ENCODE peak calls at places on chromosome 3, in seven cellular contexts. V is PC-9, T is sigmoid colon, E is fibroblast of lung, U is mesendoderm, J is heart left ventricle, F is pancreas. Z is an unnamed sample. For H3K27me3, the result is how much of the 10 kb centered on the place peaks cover.

GRCh38 chr3:97439373-97439772 is 325.2 kb upstream of the ARL6 start:
- DNase-seq in V (no peak), T (no peak), E (no peak), U (peak), J (no peak), F (no peak), Z (no peak)

GRCh38 chr3:42174679-42175660 is 83.8 kb downstream of the TRAK1 start:
- DNase-seq in V (no peak), T (peak), E (peak), U (no peak), J (no peak), F (no peak), Z (no peak)

GRCh38 chr3:56813656-56813965 is 11.9 kb upstream of the ARHGEF3 start:
- DNase-seq in V (no peak), T (no peak), E (no peak), U (no peak), J (no peak), F (no peak), Z (no peak)

GRCh38 chr3:177792363-177793030 is 595.2 kb upstream of the TBL1XR1 start:
- DNase-seq in V (no peak), T (no peak), E (peak), U (no peak), J (no peak), F (no peak), Z (no peak)

GRCh38 chr3:87503901-87504498 is 227.6 kb upstream of the POU1F1 start:
- DNase-seq in V (peak), T (no peak), E (peak), U (peak), J (no peak), F (no peak), Z (no peak)

GRCh38 chr3:13144163-13145023 is 71.2 kb upstream of the IQSEC1 start:
- DNase-seq in V (no peak), T (peak), E (no peak), U (no peak), J (no peak), F (peak), Z (peak)

GRCh38 chr3:115500795-115501194 is 122.5 kb upstream of the GAP43 start:
- DNase-seq in V (no peak), T (no peak), E (no peak), U (no peak), J (no peak), F (no peak), Z (no peak)

GRCh38 chr3:185308126-185308754 is 54.4 kb upstream of the EHHADH start:
- DNase-seq in V (peak), T (no peak), E (peak), U (peak), J (peak), F (no peak), Z (no peak)

GRCh38 chr3:154981201-154981600 is 98.9 kb upstream of the MME start:
- DNase-seq in V (no peak), T (no peak), E (no peak), U (no peak), J (no peak), F (no peak), Z (no peak)

GRCh38 chr3:52468336-52468735 is 12.9 kb downstream of the NISCH start:
- DNase-seq in V (no peak), T (no peak), E (peak), U (no peak), J (no peak), F (no peak), Z (no peak)

GRCh38 chr3:46900007-46900292 is 22.4 kb downstream of the PTH1R start:
- DNase-seq in V (no peak), T (no peak), E (no peak), U (no peak), J (no peak), F (no peak), Z (no peak)

GRCh38 chr3:15796771-15797599 is 794 bp downstream of the ANKRD28 start:
- DNase-seq in V (peak), T (no peak), E (peak), U (peak), J (no peak), F (no peak), Z (no peak)

GRCh38 chr3:48120223-48120622 is 68.0 kb downstream of the CDC25A start:
- DNase-seq in V (no peak), T (no peak), E (no peak), U (peak), J (no peak), F (no peak), Z (no peak)

GRCh38 chr3:76638006-76638405 is 401.9 kb upstream of the ROBO2 start:
- DNase-seq in V (no peak), T (no peak), E (peak), U (no peak), J (no peak), F (no peak), Z (no peak)

GRCh38 chr3:166663194-166663593 is 716.9 kb downstream of the ZBBX start:
- DNase-seq in V (peak), T (no peak), E (no peak), U (peak), J (no peak), F (no peak), Z (no peak)

GRCh38 chr3:71685686-71686085 is 39.5 kb downstream of the EIF4E3 start:
- DNase-seq in V (no peak), T (no peak), E (no peak), U (no peak), J (no peak), F (no peak), Z (no peak)

GRCh38 chr3:170524072-170524471 is 61.8 kb downstream of the SLC7A14 start:
- DNase-seq in V (no peak), T (no peak), E (peak), U (peak), J (no peak), F (no peak), Z (no peak)

GRCh38 chr3:156217674-156218352 is 97.4 kb downstream of the KCNAB1 start:
- DNase-seq in V (no peak), T (no peak), E (peak), U (no peak), J (no peak), F (no peak), Z (no peak)

GRCh38 chr3:24596626-24597025 is 102.0 kb upstream of the THRB start:
- DNase-seq in V (no peak), T (no peak), E (peak), U (no peak), J (no peak), F (no peak), Z (no peak)

GRCh38 chr3:72375237-72376154 is 472.7 kb downstream of the SHQ1 start:
- DNase-seq in V (no peak), T (no peak), E (peak), U (no peak), J (no peak), F (no peak), Z (no peak)

GRCh38 chr3:157531301-157531660 is 28.1 kb upstream of the VEPH1 start:
- DNase-seq in V (no peak), T (no peak), E (peak), U (no peak), J (no peak), F (no peak), Z (no peak)

GRCh38 chr3:59818033-59818936 is 768.5 kb upstream of the CFAP20DC start:
- DNase-seq in V (peak), T (peak), E (peak), U (no peak), J (peak), F (peak), Z (peak)

GRCh38 chr3:57078366-57079220 is 18.1 kb downstream of the SPATA12 start:
- DNase-seq in V (peak), T (peak), E (peak), U (peak), J (peak), F (peak), Z (peak)

GRCh38 chr3:39809181-39809994 is at the start of gene MYRIP:
- DNase-seq in V (no peak), T (peak), E (peak), U (peak), J (peak), F (peak), Z (peak)

GRCh38 chr3:72255736-72256559 is 471.0 kb upstream of the PROK2 start:
- DNase-seq in V (peak), T (peak), E (no peak), U (peak), J (peak), F (peak), Z (peak)

GRCh38 chr3:19543212-19543841 is 390.7 kb downstream of the EFHB start:
- DNase-seq in V (no peak), T (no peak), E (no peak), U (peak), J (no peak), F (no peak), Z (no peak)

GRCh38 chr3:12884104-12884742 is 42.9 kb upstream of the RPL32 start:
- DNase-seq in V (no peak), T (peak), E (peak), U (no peak), J (peak), F (no peak), Z (peak)

GRCh38 chr3:126342991-126343661 is 14.1 kb downstream of the KLF15 start:
- DNase-seq in V (no peak), T (peak), E (no peak), U (peak), J (peak), F (peak), Z (peak)

DNA sequence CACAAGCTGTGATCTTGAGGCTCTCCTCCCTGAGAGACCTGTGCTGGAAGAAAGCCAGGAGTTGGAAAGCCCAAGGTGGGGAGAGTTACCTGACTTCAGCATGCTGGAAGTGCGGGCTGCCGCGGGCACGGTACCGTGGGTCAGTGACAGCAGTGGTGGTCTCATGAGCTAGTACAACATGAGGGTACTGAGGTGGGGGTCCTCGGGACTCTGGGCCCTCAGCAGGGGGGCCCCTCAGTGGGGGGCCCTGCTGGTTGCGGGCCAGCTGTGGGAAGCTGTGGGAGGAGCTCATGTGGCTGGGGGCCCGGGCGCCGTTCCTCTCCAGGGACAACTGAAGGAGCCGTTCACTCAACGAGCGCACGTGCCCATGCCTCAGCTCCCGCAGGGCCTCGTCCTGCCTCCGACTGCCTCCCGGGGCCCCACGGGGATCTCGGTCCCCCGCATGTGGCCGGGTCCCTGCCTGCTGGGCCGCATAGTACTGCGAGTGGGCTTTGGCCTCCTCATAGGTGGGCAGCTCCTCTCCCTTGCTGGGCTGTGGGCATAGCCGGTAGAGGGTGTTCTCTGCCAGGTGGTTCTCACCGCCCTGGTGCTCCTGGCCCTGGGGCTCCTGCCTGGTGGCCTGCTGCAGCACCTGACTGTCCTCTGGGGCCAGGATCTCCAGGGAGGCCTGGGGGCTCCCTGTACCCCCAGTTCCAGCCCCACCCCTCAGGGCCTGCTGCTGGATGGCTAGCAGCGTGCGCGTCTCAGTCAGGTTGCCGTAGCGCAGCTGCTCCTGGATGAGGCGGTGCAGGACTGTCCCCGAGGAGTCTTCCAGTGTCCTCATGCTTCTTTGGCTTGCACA is 3.4 kb downstream of the AMOTL2 start:
- DNase-seq in V (no peak), T (peak), E (no peak), U (no peak), J (no peak), F (no peak), Z (no peak)
- H3K27me3 ChIP-seq in V (under half), T (under half), E (under half), U (under half), J (under half), F (under half), Z (under half)

GRCh38 chr3:117146571-117146970 is 437.0 kb downstream of the TUSC7 start:
- DNase-seq in V (no peak), T (no peak), E (no peak), U (peak), J (no peak), F (no peak), Z (no peak)
- H3K27me3 ChIP-seq in V (under half), T (under half), E (under half), U (under half), J (under half), F (under half), Z (under half)

DNA sequence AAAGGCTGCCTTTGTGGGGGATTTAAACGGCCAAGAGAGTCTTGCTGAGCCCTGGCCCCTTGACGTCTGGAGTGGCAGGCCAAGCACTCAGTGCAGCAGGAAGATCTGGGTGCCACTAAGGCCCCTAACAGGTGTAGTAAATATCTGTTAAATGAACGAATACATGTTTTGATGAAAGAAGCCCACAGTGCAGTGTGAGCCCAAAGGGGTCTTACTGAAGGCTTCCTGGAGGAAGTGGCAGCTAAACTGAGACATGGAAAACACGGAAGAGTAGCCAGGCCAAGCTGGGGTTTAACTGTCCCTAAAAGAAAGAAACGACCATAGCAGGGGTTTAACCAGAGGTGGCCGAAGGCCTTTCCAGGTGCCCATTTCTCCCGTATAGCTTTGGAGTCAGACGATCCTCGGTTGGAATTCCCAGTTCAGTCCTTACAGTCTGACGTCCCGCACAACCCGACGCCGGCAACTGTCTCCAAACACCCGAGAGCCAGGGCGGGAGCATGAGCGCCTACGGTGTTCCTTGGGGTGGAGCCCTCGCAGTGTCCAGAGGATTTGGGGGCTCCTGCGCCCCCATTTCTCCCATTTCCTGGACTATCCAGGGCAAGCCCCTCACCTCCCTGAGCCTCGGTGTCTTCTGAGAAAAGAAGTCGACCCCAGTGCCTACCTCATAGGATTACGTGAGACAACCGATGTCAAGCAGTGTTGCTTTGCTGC is 910 bp upstream of the ABHD6 start:
- DNase-seq in V (no peak), T (peak), E (no peak), U (peak), J (no peak), F (peak), Z (no peak)
- H3K27me3 ChIP-seq in V (under half), T (under half), E (under half), U (under half), J (under half), F (under half), Z (under half)

GRCh38 chr3:32819086-32819450 is 1.3 kb downstream of the TRIM71 start:
- DNase-seq in V (no peak), T (no peak), E (no peak), U (no peak), J (no peak), F (no peak), Z (no peak)
- H3K27me3 ChIP-seq in V (under half), T (half or more), E (half or more), U (under half), J (half or more), F (under half), Z (under half)

GRCh38 chr3:124033360-124034015 is 41.6 kb upstream of the ROPN1 start:
- DNase-seq in V (no peak), T (peak), E (peak), U (peak), J (peak), F (peak), Z (peak)
- H3K27me3 ChIP-seq in V (half or more), T (under half), E (under half), U (under half), J (half or more), F (under half), Z (under half)

DNA sequence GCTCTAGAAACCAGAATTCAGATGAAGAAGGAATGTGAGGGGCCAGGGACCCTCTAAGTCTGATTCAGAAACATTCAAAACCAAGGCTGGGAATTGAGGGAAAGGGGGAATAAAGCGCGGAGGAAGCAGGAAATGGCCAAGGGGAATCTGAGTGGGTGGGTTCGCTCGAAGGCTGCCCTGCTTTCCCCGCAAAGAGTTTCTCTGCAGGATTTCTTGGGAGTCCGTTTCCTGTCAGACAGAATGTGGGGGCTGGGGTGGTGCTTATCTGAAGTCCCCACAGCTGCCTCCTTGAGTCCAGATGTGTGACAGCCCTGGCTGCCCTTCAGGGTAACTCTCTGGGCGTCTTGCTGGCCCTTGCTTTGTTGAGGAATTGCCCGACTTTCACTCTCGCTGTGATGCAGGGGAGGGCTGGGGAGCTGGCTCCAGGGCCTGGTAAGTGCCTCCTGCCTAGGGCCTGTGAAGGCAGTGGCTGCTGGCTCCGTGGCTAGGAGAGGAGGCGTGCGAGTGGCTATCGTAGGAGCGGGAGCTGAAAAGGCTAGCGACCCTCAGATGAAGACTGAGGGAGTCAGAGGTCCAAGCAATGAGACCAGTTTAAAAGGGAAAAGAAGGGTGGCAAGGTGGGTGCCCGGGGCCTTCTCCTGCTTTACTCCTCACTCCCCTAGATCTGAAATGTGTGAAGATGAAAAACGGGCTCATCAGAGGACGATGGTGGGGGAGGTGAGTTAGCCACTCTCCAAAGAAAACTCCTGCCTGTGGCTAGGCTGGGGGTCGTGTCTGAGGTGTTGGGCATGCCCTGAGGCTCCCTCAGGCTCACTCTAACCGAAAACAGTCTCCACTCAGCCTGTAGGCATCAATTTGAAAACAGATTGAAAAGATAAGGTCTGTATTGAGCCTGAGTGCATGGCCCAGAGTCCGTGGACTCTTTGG is 143.9 kb upstream of the UMPS start:
- DNase-seq in V (no peak), T (no peak), E (no peak), U (peak), J (no peak), F (no peak), Z (no peak)
- H3K27me3 ChIP-seq in V (under half), T (under half), E (under half), U (under half), J (under half), F (under half), Z (under half)

DNA sequence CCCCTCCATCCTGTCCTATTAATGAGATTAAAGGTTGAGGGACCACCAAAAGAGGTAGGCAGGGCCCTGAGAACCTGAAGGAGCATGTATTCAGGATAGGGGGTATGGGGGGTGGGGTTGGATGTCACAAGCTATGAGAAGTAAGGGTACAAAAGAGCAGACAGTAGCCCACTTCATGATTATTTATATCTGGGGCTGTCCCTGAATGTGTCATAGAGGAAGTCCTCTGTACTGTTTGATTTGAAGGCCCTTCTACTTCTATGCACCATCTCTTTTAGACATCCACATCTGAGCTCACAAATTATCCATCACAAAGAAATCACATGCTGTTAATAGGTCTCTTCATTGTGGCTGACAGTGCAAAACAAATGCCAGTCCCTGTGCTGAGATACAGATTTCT is 68.6 kb downstream of the FHIT start:
- DNase-seq in V (no peak), T (no peak), E (no peak), U (no peak), J (no peak), F (no peak), Z (no peak)
- H3K27me3 ChIP-seq in V (under half), T (under half), E (under half), U (under half), J (under half), F (under half), Z (under half)

DNA sequence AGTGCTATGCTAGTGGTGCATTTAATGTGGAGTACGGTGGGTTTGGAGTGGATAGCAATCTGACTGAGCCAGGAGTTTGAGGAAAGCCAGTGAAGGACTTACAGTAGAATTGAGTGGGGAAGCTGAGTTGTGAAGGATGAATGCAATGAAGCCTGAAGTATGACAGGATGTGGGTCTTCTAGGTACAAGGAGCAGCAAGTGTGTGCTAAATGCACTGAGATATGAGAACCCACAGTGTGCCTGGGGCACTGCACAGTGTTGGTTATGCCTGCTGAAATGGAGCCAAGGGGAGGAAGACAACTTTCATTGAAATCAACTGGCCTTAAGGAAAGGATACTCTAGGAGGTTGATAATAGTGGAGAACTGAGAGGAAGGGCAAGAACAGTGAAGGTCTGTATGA is 105.5 kb upstream of the MRPL3 start:
- DNase-seq in V (no peak), T (no peak), E (no peak), U (no peak), J (no peak), F (no peak), Z (no peak)
- H3K27me3 ChIP-seq in V (under half), T (under half), E (under half), U (under half), J (under half), F (under half), Z (under half)